ENCODE peak calls at places on chromosomes 6 and 20, in seven cellular contexts. V, T, N, P, E, A and Q are unnamed samples.

GRCh38 chr6:158060447-158061360 is 79.0 kb downstream of the SYNJ2 start:
- DNase-seq in V (peak), N (peak), T (peak), P (peak), E (peak), A (peak), Q (peak)

GRCh38 chr20:49699200-49699992 is 14.3 kb downstream of the B4GALT5 start:
- DNase-seq in T (no peak), N (peak), P (no peak), E (no peak), V (no peak), A (no peak), Q (no peak)

GRCh38 chr20:60993647-60994046 is 258.4 kb upstream of the CDH4 start:
- DNase-seq in N (peak), V (no peak), A (no peak), T (no peak), P (no peak), E (no peak), Q (no peak)

GRCh38 chr6:2026133-2026532 is 219.3 kb downstream of the GMDS start:
- DNase-seq in N (peak), P (no peak), E (no peak), V (peak), T (peak), A (no peak), Q (no peak)

GRCh38 chr6:25253371-25253770 is 25.8 kb upstream of the CARMIL1 start:
- DNase-seq in V (no peak), E (no peak), A (no peak), P (no peak), N (no peak), T (no peak), Q (no peak)

GRCh38 chr6:105164418-105164817 is 15.4 kb downstream of the POPDC3 start:
- DNase-seq in V (peak), N (no peak), P (no peak), T (no peak), A (no peak), E (no peak), Q (no peak)

GRCh38 chr20:3777726-3778629 is 3.3 kb downstream of the SPEF1 start:
- DNase-seq in V (no peak), E (no peak), P (peak), N (peak), T (no peak), A (peak), Q (peak)

GRCh38 chr6:11231564-11232176 is 798 bp downstream of the NEDD9 start:
- DNase-seq in A (no peak), V (peak), P (no peak), T (no peak), E (no peak), N (peak), Q (no peak)

GRCh38 chr6:36745836-36746235 is 48.2 kb downstream of the RAB44 start:
- DNase-seq in N (no peak), P (no peak), E (no peak), V (no peak), T (no peak), A (no peak), Q (no peak)

GRCh38 chr6:80480478-80481157 is 374.1 kb downstream of the BCKDHB start:
- DNase-seq in P (no peak), T (no peak), N (no peak), E (no peak), V (no peak), A (no peak), Q (no peak)

GRCh38 chr6:156613996-156614395 is 163.2 kb upstream of the ARID1B start:
- DNase-seq in N (no peak), P (no peak), T (no peak), E (no peak), V (no peak), A (no peak), Q (no peak)
- TF ChIP-seq CTCF in N (no peak), P (no peak), T (no peak), E (no peak), V (no peak), A (no peak), Q (no peak)

DNA sequence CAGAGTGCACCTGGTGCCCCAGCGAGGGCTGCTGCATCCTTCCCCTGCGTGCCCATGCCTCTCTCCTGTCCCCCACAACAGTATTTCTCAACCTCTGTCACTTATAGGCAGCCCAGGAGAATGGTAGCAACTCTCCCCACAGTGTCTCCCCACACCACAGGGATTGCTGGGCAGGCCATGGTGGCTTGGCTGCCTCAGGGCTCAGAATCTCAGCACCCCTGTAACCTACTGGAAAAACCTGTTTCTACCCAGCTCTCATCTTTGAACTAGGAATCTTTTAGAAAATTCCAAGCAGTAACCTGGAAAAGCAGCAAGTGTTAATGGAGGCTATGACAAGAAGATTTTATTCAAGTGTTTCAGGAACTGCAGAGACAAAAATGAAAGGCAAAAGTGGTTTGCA is 38.0 kb downstream of the CD164 start:
- DNase-seq in N (no peak), A (no peak), E (no peak), P (no peak), T (no peak), V (no peak), Q (no peak)
- H3K4me3 ChIP-seq in N (no peak), A (no peak), E (no peak), P (no peak), T (no peak), V (no peak), Q (no peak)

DNA sequence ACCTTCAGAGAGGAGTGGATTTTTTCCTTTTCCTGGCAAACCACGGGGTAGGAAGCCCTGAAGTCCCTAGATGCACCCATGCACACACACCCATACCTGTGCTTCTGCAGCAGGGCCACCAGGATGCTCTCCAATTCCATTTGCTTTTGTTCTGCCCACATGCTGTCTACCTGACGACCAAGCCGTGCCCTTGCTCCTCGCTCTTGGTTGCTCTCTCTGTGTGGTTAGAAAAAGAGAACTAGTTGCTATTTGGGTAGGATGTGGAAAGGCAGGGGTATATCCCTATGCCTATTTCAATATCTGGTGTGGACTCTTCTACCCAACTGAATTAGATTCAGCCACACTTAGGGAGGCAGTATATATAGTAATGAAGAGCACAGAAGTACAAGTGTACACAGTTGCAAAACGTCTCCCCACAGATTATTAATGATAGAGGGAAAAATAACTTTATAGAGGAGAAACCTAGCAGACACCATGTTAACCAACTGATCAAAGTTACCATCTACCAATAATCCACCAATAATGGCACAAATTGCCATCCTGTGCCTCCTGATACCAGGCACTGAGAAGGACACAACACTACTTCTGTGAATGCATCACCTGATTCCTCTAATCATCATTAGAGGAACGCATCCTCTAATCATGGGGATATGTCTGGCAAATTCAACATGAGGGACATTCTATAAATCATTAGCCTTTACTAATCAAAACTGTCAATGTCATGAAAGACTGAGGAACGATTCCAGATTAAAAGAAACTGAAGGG is 7.3 kb downstream of the GHRH start:
- DNase-seq in N (no peak), A (no peak), V (no peak), T (no peak), E (no peak), P (no peak), Q (no peak)
- TF ChIP-seq CTCF in N (no peak), A (no peak), V (no peak), T (no peak), E (no peak), P (no peak), Q (no peak)

GRCh38 chr6:5136856-5137255 is 51.7 kb downstream of the PPP1R3G start:
- DNase-seq in V (no peak), N (no peak), E (no peak), T (no peak), P (no peak), A (no peak), Q (no peak)

GRCh38 chr6:5135783-5136376 is 50.7 kb downstream of the PPP1R3G start:
- DNase-seq in T (no peak), E (no peak), N (peak), P (peak), A (no peak), V (peak), Q (no peak)

GRCh38 chr6:5133943-5134342 is 48.8 kb downstream of the PPP1R3G start:
- DNase-seq in V (no peak), T (no peak), A (no peak), E (no peak), N (no peak), P (no peak), Q (no peak)

GRCh38 chr6:5130135-5130866 is 45.2 kb downstream of the PPP1R3G start:
- DNase-seq in V (no peak), E (no peak), T (no peak), A (no peak), N (no peak), P (no peak), Q (no peak)

DNA sequence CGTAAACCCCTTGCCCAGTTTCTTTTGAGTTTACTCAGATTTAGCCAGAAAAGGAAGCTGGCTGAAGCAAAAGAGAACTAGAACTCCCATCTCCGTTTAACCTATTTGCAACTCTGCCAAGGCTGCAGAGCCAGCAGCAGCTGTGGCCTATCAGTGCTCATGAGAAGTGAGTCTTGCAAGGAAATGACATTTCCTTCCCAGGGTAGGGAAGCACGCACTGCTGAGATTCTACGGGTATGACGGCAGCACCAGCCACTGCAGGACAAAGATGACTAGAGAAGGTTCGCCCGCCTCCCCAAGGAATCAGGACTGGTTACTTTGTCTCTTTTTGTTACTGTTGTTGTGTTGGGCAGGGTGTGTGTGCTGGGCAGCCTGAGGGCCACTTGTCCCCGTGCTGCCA is 47.6 kb downstream of the PPP1R3G start:
- DNase-seq in A (peak), E (peak), N (peak), T (peak), V (peak), P (peak), Q (peak)
- H3K4me3 ChIP-seq in A (peak), E (no peak), N (no peak), T (no peak), V (no peak), P (no peak), Q (no peak)

DNA sequence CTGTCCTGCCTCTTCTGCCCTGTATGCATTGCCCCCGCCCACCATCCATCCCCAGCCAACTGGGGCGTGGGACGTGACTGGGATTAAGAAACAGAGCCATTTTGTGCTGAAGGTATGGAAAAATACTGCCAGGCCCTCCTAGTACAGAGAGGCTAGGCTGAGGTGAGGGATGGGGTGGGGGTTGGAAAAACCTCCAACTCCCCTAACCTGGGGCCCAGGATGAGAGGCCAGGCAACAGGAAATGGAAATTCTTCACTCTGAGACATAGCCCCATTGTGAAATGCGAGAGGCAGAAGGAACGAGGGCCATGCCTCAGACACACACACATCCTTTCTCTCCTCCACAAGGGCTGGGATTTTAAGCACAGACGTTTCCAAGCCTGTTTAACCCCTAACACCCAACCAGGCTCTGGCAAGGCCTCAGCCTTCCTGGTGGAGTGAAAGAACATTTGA is 19.9 kb downstream of the KCNK5 start:
- DNase-seq in E (no peak), N (no peak), T (no peak), P (no peak), A (no peak), V (no peak), Q (no peak)
- TF ChIP-seq CTCF in E (no peak), N (no peak), T (no peak), P (no peak), A (no peak), V (no peak), Q (no peak)

DNA sequence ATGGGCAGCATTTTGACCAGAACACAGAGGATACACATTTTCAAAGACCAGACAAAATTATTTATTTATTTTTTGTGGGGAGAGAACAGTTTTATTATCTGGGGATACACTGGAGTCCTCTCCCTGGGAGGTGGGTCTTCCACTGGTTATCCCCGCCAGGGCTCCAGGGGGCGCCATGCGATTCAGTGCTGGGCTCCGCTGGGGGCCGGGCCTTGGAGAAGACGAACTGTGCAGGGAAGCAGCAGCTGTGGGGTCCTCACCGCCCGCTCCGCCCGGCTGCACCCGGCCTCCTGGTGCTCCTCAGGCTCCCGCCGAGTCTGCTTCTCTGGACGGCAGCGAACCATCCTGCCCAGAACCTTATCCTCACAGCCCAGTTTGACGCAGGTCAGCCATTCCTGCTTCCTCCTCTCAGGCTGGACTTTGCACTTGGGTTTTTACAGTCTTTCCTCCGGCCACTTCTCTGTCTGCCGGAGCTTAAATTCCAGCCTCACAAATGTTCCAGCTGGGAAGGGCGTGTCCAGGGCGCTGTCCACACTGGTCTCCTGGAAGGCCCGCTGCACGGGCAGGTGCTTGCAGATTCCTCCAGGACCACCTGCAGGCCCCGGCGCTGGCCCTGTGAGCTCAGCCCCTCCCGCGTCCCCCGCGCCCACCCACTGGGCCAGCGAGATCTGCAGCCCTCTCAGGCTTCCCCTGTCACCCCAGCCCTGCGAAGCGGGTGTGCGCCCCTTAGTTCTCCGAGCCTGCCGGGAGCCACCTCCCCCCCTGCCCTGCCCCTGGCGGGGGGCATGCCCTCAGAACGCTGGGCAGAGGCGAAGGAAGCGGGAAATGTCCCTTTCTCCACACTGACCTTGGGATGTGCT is 1830.0 kb upstream of the DEFB115 start:
- DNase-seq in P (peak), A (no peak), E (no peak), V (no peak), N (peak), T (no peak), Q (no peak)
- H3K4me3 ChIP-seq in P (no peak), A (no peak), E (no peak), V (no peak), N (peak), T (no peak), Q (no peak)

DNA sequence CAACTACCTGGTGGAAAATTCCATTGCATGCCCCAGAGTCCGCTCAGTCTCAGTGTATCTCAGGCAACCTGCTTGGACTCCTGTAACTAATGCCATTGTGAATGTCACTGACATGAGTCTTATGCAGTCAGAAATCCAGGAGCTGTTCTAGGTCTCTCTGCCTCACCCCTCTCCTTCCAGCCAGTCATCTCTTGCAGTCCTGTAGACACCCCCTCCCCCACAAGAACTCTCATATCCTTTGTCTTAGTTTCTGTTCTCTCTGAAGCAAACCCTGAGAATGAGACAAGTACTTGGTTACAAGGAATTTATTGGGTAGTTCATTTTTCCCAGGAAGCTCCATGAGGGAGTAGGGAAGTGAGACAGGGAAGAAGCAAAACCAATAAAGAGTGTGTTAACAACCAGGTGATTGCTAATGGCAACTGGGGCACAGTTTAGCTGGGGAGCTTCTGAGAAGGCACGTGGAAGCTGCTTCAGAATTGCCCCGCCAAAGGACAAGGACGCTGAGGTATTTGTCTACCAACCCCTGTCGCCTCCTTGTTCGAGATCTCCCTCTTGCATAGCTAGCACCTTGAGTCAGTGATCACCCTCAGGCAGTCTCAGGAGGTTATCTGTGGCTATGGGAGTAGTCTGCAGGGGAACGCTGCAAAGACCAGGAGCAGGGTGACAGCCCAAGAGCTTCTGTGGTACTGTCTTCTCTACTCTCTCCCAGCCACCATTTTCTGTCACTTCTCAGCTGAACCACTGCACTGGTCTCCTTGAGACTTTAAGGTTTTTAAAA is 911.4 kb upstream of the FLRT3 start:
- DNase-seq in T (no peak), A (no peak), E (no peak), N (no peak), P (no peak), V (no peak), Q (no peak)
- TF ChIP-seq CTCF in T (no peak), A (no peak), E (no peak), N (no peak), P (no peak), V (no peak), Q (no peak)